ENCODE peak calls at places on chromosomes 4 and X, in seven cellular contexts. E is K562, Q is IMR-90, G is H1, C is SK-N-SH, R is HepG2, B is GM12878. F is an unnamed sample.
A peak's percentile ranks its signal among the peaks of the same experiment; 100 is the strongest.

GRCh38 chr4:151430737-151431457 is 21.9 kb downstream of the FHIP1A start:
- DNase-seq in E (no peak), Q (no peak), G (no peak), C (no peak), R (no peak), B (no peak), F (no peak)

GRCh38 chr4:182062936-182063335 is 180.3 kb upstream of the TENM3 start:
- DNase-seq in E (no peak), Q (peak; percentile 91), G (no peak), C (no peak), R (no peak), B (no peak), F (no peak)

GRCh38 chr4:48403358-48403757 is 62.0 kb downstream of the SLAIN2 start:
- DNase-seq in E (no peak), Q (no peak), G (no peak), C (no peak), R (no peak), B (no peak), F (no peak)

GRCh38 chr4:95835672-95836071 is 4.2 kb upstream of the PDHA2 start:
- DNase-seq in E (peak; percentile 15), Q (no peak), G (no peak), C (peak; percentile 20), R (no peak), B (no peak), F (peak; percentile 15)

GRCh38 chr4:37450911-37451310 is 206.4 kb downstream of the NWD2 start:
- DNase-seq in E (no peak), Q (no peak), G (no peak), C (no peak), R (no peak), B (no peak), F (no peak)

GRCh38 chr4:124085561-124086180 is 626.9 kb downstream of the ANKRD50 start:
- DNase-seq in E (no peak), Q (no peak), G (no peak), C (no peak), R (no peak), B (no peak), F (no peak)

GRCh38 chr4:108683479-108683878 is 33.1 kb downstream of the OSTC start:
- DNase-seq in E (peak; percentile 30), Q (peak; percentile 41), G (no peak), C (peak; percentile 8), R (peak; percentile 15), B (no peak), F (peak; percentile 27)

GRCh38 chr4:4606321-4606720 is 64.5 kb upstream of the STX18 start:
- DNase-seq in E (peak; percentile 18), Q (peak; percentile 65), G (no peak), C (no peak), R (no peak), B (no peak), F (peak; percentile 7)

GRCh38 chr4:75432683-75433082 is 81.5 kb downstream of the RCHY1 start:
- DNase-seq in E (peak; percentile 54), Q (peak; percentile 7), G (no peak), C (peak; percentile 38), R (peak; percentile 46), B (no peak), F (peak; percentile 25)

GRCh38 chr4:66225539-66225938 is 555.2 kb upstream of the EPHA5 start:
- DNase-seq in E (no peak), Q (no peak), G (no peak), C (no peak), R (no peak), B (no peak), F (no peak)

GRCh38 chrX:1182211-1182610 is 30.2 kb downstream of the CRLF2 start:
- DNase-seq in E (no peak), Q (no peak), G (no peak), C (no peak), R (no peak), B (no peak), F (no peak)

GRCh38 chr4:168654206-168655174 is 157.6 kb downstream of the PALLD start:
- DNase-seq in E (no peak), Q (no peak), G (no peak), C (no peak), R (no peak), B (no peak), F (no peak)

GRCh38 chrX:43643201-43643600 is 12.9 kb upstream of the MAOA start:
- DNase-seq in E (no peak), Q (no peak), G (no peak), C (no peak), R (no peak), B (no peak), F (no peak)

GRCh38 chr4:74444891-74445642 is at the start of gene AREG:
- DNase-seq in E (peak; percentile 91), Q (peak; percentile 41), G (peak; percentile 44), C (peak; percentile 24), R (peak; percentile 15), B (peak; percentile 12), F (peak; percentile 88)

GRCh38 chr4:83734576-83734975 is 198.7 kb downstream of the GPAT3 start:
- DNase-seq in E (no peak), Q (no peak), G (no peak), C (no peak), R (no peak), B (no peak), F (no peak)

GRCh38 chrX:40007746-40008705 is 89.7 kb downstream of the BCOR start:
- DNase-seq in E (no peak), Q (no peak), G (no peak), C (peak; percentile 43), R (no peak), B (no peak), F (no peak)

GRCh38 chr4:41887821-41888699 is 47.2 kb upstream of the TMEM33 start:
- DNase-seq in E (peak; percentile 60), Q (peak; percentile 64), G (no peak), C (no peak), R (peak; percentile 23), B (no peak), F (no peak)

DNA sequence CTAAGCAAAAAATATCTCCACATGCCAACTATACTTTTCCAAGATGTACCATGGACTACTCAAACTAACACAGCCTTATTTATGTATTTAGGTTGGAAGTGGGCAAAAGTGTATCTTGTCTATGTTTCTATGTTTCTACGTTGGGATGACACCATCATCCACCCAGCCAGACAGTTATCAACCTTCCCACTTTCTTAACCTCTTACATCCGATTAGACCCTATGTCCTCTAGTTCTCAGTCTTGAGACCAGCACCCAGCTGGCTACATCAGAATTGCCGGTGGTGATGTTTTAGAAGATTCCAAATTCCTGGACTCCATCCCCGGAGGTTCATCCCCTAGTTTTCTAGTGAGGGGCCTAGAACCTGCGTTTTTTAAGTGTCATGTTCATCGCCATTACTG is 1.0 kb upstream of the AASDH start:
- DNase-seq in E (peak; percentile 53), Q (no peak), G (no peak), C (no peak), R (no peak), B (no peak), F (no peak)
- TF ChIP-seq RFX5 in E (no peak), Q (no peak), G (no peak), C (no peak), R (no peak), B (no peak), F (no peak)

GRCh38 chr4:157014621-157015591 is 43.3 kb upstream of the PDGFC start:
- DNase-seq in E (no peak), Q (peak; percentile 96), G (no peak), C (no peak), R (no peak), B (no peak), F (no peak)
- TF ChIP-seq RFX5 in E (no peak), Q (no peak), G (no peak), C (no peak), R (no peak), B (no peak), F (no peak)

GRCh38 chr4:77082886-77083608 is 7.3 kb upstream of the CCNI start:
- DNase-seq in E (peak; percentile 25), Q (no peak), G (no peak), C (no peak), R (no peak), B (no peak), F (no peak)

GRCh38 chr4:77079281-77079680 is 3.5 kb upstream of the CCNI start:
- DNase-seq in E (no peak), Q (no peak), G (no peak), C (no peak), R (no peak), B (no peak), F (no peak)

GRCh38 chr4:77078401-77078800 is 2.6 kb upstream of the CCNI start:
- DNase-seq in E (no peak), Q (no peak), G (no peak), C (no peak), R (no peak), B (no peak), F (no peak)

GRCh38 chr4:77089880-77090279 is 14.1 kb upstream of the CCNI start:
- DNase-seq in E (no peak), Q (no peak), G (no peak), C (no peak), R (no peak), B (no peak), F (no peak)

DNA sequence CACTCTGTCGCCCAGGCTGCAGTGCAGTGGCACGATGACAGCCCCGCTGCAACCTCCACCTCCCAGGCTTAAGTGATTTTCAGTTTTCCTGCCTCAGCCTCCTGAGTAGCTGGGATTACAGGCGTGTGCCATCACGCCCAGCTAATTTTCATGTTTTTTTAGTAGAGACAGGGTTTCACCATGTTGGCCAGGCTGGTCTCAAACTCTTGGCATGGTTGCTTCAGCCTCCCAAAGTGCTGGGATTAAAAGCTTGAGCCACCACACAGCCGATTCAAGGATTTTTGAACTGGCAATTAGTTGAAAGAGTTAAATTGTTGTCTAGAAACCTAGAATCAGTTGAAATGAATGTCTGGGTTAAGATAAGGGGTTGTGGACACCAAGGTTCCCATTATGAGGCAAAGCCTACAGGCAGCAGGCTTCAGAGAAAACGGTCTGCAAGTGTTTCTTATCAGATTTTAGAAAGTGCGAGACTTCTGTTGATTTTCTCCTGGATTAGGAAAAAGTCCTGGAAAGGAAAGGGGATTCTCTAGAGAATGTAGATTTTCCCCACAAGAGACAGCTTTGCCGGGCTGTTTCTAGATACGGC is 8.3 kb upstream of the CCNI start:
- DNase-seq in E (peak; percentile 45), Q (no peak), G (no peak), C (no peak), R (no peak), B (no peak), F (no peak)
- TF ChIP-seq RFX5 in E (no peak), Q (no peak), G (no peak), C (no peak), R (no peak), B (no peak), F (no peak)

GRCh38 chr4:165970703-165971420 is 97.8 kb downstream of the TLL1 start:
- DNase-seq in E (no peak), Q (no peak), G (no peak), C (no peak), R (no peak), B (no peak), F (no peak)
- TF ChIP-seq RFX5 in E (no peak), Q (no peak), G (no peak), C (no peak), R (no peak), B (no peak), F (no peak)

F was measured in A549.